ENCODE peak calls at places on chromosomes 11 and 22, in nine cellular contexts. L is AG09309, V is body of pancreas, R is fibroblast of pulmonary artery, C is coronary artery, O is tibial artery, B is neural crest cell, Z is WTC11, E is dorsolateral prefrontal cortex. G is an unnamed sample.
A peak's percentile ranks its signal among the peaks of the same experiment; 100 is the strongest.

GRCh38 chr11:110984147-110984546 is 261.4 kb upstream of the POU2AF2 start:
- DNase-seq in Z (no peak), B (no peak), V (no peak), R (peak; percentile 77), C (no peak), O (no peak), E (no peak), L (no peak), G (no peak)

GRCh38 chr11:72561856-72562255 is 112.4 kb downstream of the PDE2A start:
- DNase-seq in R (no peak), B (no peak), E (no peak), C (no peak), Z (no peak), V (no peak), O (no peak), L (no peak), G (no peak)

GRCh38 chr11:123061403-123062157 is at the start of gene HSPA8:
- DNase-seq in O (peak; percentile 81), R (peak; percentile 71), V (peak; percentile 73), E (peak; percentile 59), B (no peak), Z (no peak), L (peak; percentile 11), C (peak; percentile 86), G (peak; percentile 22)

GRCh38 chr11:20501971-20502370 is 97.4 kb upstream of the SLC6A5 start:
- DNase-seq in C (no peak), B (no peak), R (no peak), O (no peak), E (no peak), V (no peak), L (no peak), Z (no peak), G (no peak)

GRCh38 chr11:124122123-124122522 is 6.9 kb downstream of the VWA5A start:
- DNase-seq in R (no peak), Z (no peak), E (no peak), B (no peak), O (no peak), V (no peak), C (no peak), L (no peak), G (no peak)

GRCh38 chr11:79430280-79430679 is 10.6 kb downstream of the TENM4 start:
- DNase-seq in E (no peak), B (no peak), R (no peak), V (no peak), O (no peak), C (no peak), L (no peak), Z (no peak), G (no peak)

GRCh38 chr11:114044042-114044871 is 15.3 kb upstream of the ZBTB16 start:
- DNase-seq in B (no peak), C (no peak), O (no peak), V (no peak), Z (no peak), L (no peak), R (peak; percentile 92), E (no peak), G (no peak)

GRCh38 chr11:72712876-72713275 is 38.7 kb upstream of the PDE2A start:
- DNase-seq in E (no peak), R (no peak), C (no peak), V (no peak), O (no peak), B (no peak), L (no peak), Z (no peak), G (no peak)

GRCh38 chr22:30301995-30302809 is 12.9 kb upstream of the CASTOR1 start:
- DNase-seq in Z (no peak), B (no peak), V (no peak), O (peak; percentile 53), R (peak; percentile 67), L (no peak), C (no peak), E (no peak), G (no peak)

GRCh38 chr11:45146072-45147016 is at the start of gene PRDM11:
- DNase-seq in L (peak; percentile 27), O (peak; percentile 54), E (no peak), Z (peak; percentile 34), R (peak; percentile 79), V (peak; percentile 84), C (peak; percentile 82), B (peak; percentile 46), G (peak; percentile 60)

GRCh38 chr22:49670610-49671330 is 156.9 kb downstream of the BRD1 start:
- DNase-seq in V (no peak), L (no peak), O (no peak), C (peak; percentile 61), Z (peak; percentile 56), R (no peak), B (peak; percentile 26), E (no peak), G (peak; percentile 50)

GRCh38 chr11:71451596-71452353 is 1.2 kb upstream of the NADSYN1 start:
- DNase-seq in L (no peak), B (no peak), O (peak; percentile 11), E (peak; percentile 24), Z (peak; percentile 62), R (no peak), C (no peak), V (peak; percentile 50), G (peak; percentile 20)

GRCh38 chr11:7278314-7278917 is 26.7 kb downstream of the SYT9 start:
- DNase-seq in R (peak; percentile 57), B (peak; percentile 12), C (no peak), E (no peak), L (peak; percentile 2), O (no peak), Z (peak; percentile 45), V (peak; percentile 22), G (peak; percentile 47)

GRCh38 chr22:45966320-45966891 is 10.6 kb downstream of the WNT7B start:
- DNase-seq in Z (no peak), R (no peak), L (no peak), C (no peak), V (peak; percentile 62), E (no peak), O (no peak), B (no peak), G (no peak)

GRCh38 chr22:47411006-47411405 is 648.6 kb downstream of the TBC1D22A start:
- DNase-seq in R (no peak), Z (no peak), E (no peak), B (no peak), L (no peak), V (no peak), O (no peak), C (peak; percentile 26), G (no peak)

GRCh38 chr11:57456960-57457642 is 3.2 kb upstream of the RTN4RL2 start:
- DNase-seq in L (peak; percentile 29), B (peak; percentile 91), C (peak; percentile 92), E (peak; percentile 89), V (peak; percentile 89), O (peak; percentile 92), Z (peak; percentile 94), R (peak; percentile 88), G (peak; percentile 89)

GRCh38 chr11:17129003-17129402 is 51.5 kb upstream of the RPS13 start:
- DNase-seq in B (no peak), V (no peak), E (no peak), R (peak; percentile 18), C (no peak), Z (no peak), O (no peak), L (no peak), G (no peak)

GRCh38 chr11:20087118-20087521 is 73.2 kb downstream of the DBX1 start:
- DNase-seq in Z (no peak), C (no peak), V (no peak), R (peak; percentile 24), O (no peak), L (peak; percentile 53), E (no peak), B (no peak), G (no peak)

GRCh38 chr11:92964471-92964870 is 5.0 kb upstream of the MTNR1B start:
- DNase-seq in R (no peak), B (no peak), C (no peak), L (no peak), Z (no peak), V (peak; percentile 23), E (no peak), O (no peak), G (no peak)

GRCh38 chr11:32154275-32154674 is 63.4 kb downstream of the RCN1 start:
- DNase-seq in L (peak; percentile 1), V (no peak), C (no peak), Z (no peak), B (no peak), E (no peak), R (peak; percentile 54), O (no peak), G (no peak)

GRCh38 chr11:119057000-119057769 is at the start of gene HYOU1:
- DNase-seq in E (peak; percentile 95), O (peak; percentile 99), V (peak; percentile 100), B (peak; percentile 98), R (peak; percentile 95), C (peak; percentile 98), Z (peak; percentile 99), L (peak; percentile 72), G (peak; percentile 99)
- TF ChIP-seq CTCF in E (peak; percentile 43), O (peak; percentile 14), V (peak; percentile 38), B (peak; percentile 46), R (peak; percentile 29), C (no peak), Z (no peak), L (no peak), G (no peak)

DNA sequence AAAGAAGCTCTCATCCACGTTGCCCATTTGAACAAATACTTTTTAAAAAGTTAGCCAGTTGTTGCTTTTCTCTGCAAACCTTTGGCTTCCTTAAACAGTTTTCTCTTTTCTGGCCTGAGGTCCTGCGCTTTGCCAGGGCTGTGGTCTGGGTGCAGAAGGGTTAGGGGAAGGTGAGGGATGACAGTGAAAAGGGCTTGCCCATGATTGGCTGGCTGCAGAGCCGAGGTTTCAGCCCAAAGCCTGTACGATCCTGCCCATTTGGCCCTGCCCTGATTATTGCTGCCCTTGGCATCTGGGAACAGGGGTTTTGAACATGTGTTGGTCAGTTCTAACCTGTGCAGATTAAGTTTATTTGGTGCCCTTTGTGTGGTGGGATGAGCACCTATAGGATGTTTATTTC is 1.5 kb downstream of the INCENP start:
- DNase-seq in Z (no peak), C (no peak), V (no peak), B (no peak), R (no peak), O (no peak), L (no peak), E (no peak), G (no peak)
- TF ChIP-seq CTCF in Z (no peak), C (no peak), V (no peak), B (no peak), R (no peak), O (no peak), L (no peak), E (no peak), G (no peak)

GRCh38 chr22:38260760-38261477 is 11.9 kb downstream of the TMEM184B start:
- DNase-seq in O (no peak), L (no peak), C (no peak), V (no peak), E (peak; percentile 60), R (no peak), Z (no peak), B (no peak), G (no peak)
- TF ChIP-seq CTCF in O (peak; percentile 25), L (peak; percentile 40), C (no peak), V (no peak), E (no peak), R (peak; percentile 20), Z (no peak), B (no peak), G (no peak)

DNA sequence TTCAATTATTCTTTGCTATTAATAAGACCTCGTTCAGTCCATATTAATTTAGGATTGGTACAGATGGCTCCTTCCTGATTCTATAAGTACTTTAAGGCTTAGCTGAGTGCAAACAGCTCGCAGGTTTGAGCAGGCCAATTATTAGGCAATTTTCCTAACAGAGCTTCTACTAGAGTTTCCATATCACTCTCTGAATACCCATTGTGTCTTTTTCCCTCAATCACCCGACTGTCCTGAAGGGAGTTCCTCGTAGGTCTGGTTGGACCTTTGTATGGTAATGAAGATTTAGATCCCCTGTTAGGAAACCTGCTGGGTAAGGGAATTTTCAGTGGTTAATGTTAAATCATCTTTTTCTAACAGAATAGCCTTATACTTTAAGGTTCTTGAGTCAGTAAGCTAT is 61.1 kb downstream of the ARHGAP42 start:
- DNase-seq in V (no peak), B (no peak), Z (no peak), C (no peak), L (no peak), O (no peak), E (no peak), R (no peak), G (no peak)
- TF ChIP-seq CTCF in V (no peak), B (no peak), Z (no peak), C (no peak), L (no peak), O (no peak), E (no peak), R (no peak), G (no peak)

G was measured in endothelial cell.